ENCODE peak calls at places on chromosomes 7 and 10, in four cellular contexts. W, B, O and G are unnamed samples.

GRCh38 chr10:6406220-6407033 is 173.6 kb downstream of the PRKCQ start:
- DNase-seq in W (peak), B (no peak), O (no peak), G (peak)

GRCh38 chr10:37682617-37683016 is 174.8 kb downstream of the ZNF248 start:
- DNase-seq in W (no peak), B (no peak), O (no peak), G (no peak)

GRCh38 chr10:127046975-127047877 is 142.0 kb downstream of the DOCK1 start:
- DNase-seq in W (no peak), B (no peak), O (no peak), G (no peak)

GRCh38 chr10:69335063-69335587 is 56.8 kb downstream of the HK1 start:
- DNase-seq in W (peak), B (no peak), O (peak), G (no peak)

GRCh38 chr10:132628966-132629900 is 91.6 kb downstream of the INPP5A start:
- DNase-seq in W (no peak), B (no peak), O (no peak), G (no peak)

GRCh38 chr7:151012031-151012692 is 12.1 kb downstream of the ATG9B start:
- DNase-seq in W (no peak), B (no peak), O (no peak), G (no peak)

GRCh38 chr10:93352638-93353383 is 129.3 kb downstream of the MYOF start:
- DNase-seq in W (peak), B (no peak), O (no peak), G (no peak)

GRCh38 chr10:102065561-102066420 is 642 bp downstream of the HPS6 start:
- DNase-seq in W (no peak), B (no peak), O (peak), G (peak)

GRCh38 chr7:137351941-137352340 is 8.4 kb upstream of the PTN start:
- DNase-seq in W (no peak), B (no peak), O (no peak), G (no peak)

GRCh38 chr10:97331304-97331703 is 3.2 kb downstream of the FRAT2 start:
- DNase-seq in W (no peak), B (no peak), O (no peak), G (no peak)

GRCh38 chr10:33478089-33478674 is 143.7 kb upstream of the NRP1 start:
- DNase-seq in W (no peak), B (no peak), O (no peak), G (no peak)

GRCh38 chr7:101784275-101785127 is 32.9 kb upstream of the CUX1 start:
- DNase-seq in W (peak), B (no peak), O (peak), G (no peak)

GRCh38 chr7:94452257-94452656 is 57.4 kb upstream of the CASD1 start:
- DNase-seq in W (no peak), B (no peak), O (no peak), G (no peak)

GRCh38 chr10:63157845-63158624 is 24.9 kb downstream of the NRBF2 start:
- DNase-seq in W (peak), B (peak), O (peak), G (no peak)

DNA sequence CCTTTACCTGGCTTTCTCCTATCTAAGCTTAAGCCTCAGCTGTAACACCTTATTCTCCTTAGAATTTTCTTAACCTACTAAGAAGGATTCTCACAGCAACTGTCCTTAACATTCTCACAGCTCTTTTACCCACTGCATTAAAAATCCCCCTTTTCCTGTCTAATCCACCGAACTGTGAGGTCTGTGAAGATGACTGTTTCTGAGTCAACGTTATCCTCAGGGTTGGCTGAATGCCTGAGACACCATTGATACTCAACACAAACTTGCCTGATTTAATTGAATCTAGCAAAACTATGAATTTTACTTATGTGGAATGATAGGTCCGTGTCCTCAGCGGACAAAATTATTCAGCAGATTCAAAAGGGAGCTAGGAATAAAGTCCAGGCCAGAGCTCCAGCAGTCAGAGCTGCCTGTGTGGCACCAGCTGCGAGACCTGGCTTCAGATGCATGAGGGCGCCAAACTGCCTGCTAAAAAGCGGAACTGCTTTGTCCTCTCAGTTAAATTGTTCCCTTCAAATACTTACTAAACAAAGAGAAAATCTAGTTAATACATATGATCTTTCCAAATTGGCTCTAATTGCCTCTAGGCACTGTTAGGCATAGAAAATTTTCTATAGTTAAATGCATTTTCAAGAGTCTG is 33.4 kb upstream of the VWDE start:
- DNase-seq in W (no peak), B (no peak), O (peak), G (no peak)
- TF ChIP-seq SPI1 in W (peak), B (peak), O (peak), G (peak)

GRCh38 chr10:72309290-72310240 is 35.8 kb downstream of the DDIT4 start:
- DNase-seq in W (no peak), B (no peak), O (no peak), G (no peak)
- TF ChIP-seq SPI1 in W (no peak), B (no peak), O (no peak), G (no peak)

GRCh38 chr7:155373359-155374273 is 75.9 kb downstream of the INSIG1 start:
- DNase-seq in W (no peak), B (no peak), O (no peak), G (no peak)

GRCh38 chr7:155371884-155372781 is 74.5 kb downstream of the INSIG1 start:
- DNase-seq in W (peak), B (no peak), O (no peak), G (peak)

GRCh38 chr7:155375337-155376277 is 77.9 kb downstream of the INSIG1 start:
- DNase-seq in W (no peak), B (no peak), O (no peak), G (no peak)

GRCh38 chr7:155372782-155373358 is 75.2 kb downstream of the INSIG1 start:
- DNase-seq in W (no peak), B (no peak), O (no peak), G (no peak)

GRCh38 chr7:155374276-155375252 is 76.9 kb downstream of the INSIG1 start:
- DNase-seq in W (no peak), B (no peak), O (no peak), G (no peak)
- TF ChIP-seq SPI1 in W (no peak), B (no peak), O (no peak), G (no peak)

GRCh38 chr7:96061844-96062243 is 260.1 kb downstream of the SLC25A13 start:
- DNase-seq in W (no peak), B (no peak), O (no peak), G (no peak)
- TF ChIP-seq SPI1 in W (no peak), B (no peak), O (no peak), G (no peak)

DNA sequence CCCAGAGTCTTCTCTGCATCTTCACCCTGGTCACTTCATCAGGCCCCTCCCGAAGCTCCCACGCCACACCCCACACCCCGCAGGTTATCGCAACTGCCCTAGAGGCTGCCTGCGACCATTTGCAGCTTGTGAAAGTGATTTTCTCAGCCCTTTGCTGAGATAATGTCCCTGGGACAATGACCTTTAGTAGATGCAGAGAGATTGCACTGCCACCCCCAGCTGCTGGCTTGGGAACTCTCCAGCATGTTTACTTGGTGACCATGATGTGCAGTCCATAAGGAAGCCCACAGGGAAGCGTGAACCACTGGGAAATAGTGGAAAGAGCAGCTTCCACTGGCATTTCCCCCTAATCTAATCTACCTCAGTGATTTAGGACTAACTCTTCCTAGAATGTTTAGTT is 97.3 kb downstream of the WNT2 start:
- DNase-seq in W (no peak), B (no peak), O (no peak), G (no peak)
- TF ChIP-seq SPI1 in W (no peak), B (no peak), O (no peak), G (no peak)